ENCODE peak calls at places on chromosome 10, in nine cellular contexts. B is OCI-LY7, E is GM23248, S is neural progenitor cell, Q is PC-3, C is SK-N-SH, L is GM23338, N is HCT116, J is MM.1S. R is an unnamed sample.

GRCh38 chr10:78333362-78334143 is 299.9 kb downstream of the RPS24 start:
- DNase-seq in L (no peak), J (no peak), C (no peak), E (no peak), B (no peak), S (no peak), N (no peak), Q (no peak), R (no peak)

GRCh38 chr10:2037966-2038493 is 300.7 kb upstream of the ADARB2 start:
- DNase-seq in C (no peak), L (no peak), J (no peak), N (no peak), E (no peak), B (no peak), Q (no peak), S (no peak), R (no peak)

GRCh38 chr10:92087750-92088395 is 164.3 kb downstream of the BTAF1 start:
- DNase-seq in L (peak; percentile 94), Q (peak; percentile 89), N (peak; percentile 78), E (peak; percentile 84), J (peak; percentile 94), B (peak; percentile 86), C (peak; percentile 76), S (peak; percentile 85), R (peak; percentile 84)

GRCh38 chr10:94439275-94439861 is 37.0 kb downstream of the TBC1D12 start:
- DNase-seq in N (no peak), B (no peak), Q (no peak), C (no peak), J (no peak), S (no peak), L (peak; percentile 30), E (peak; percentile 40), R (no peak)

GRCh38 chr10:15857001-15857608 is 3.2 kb downstream of the MINDY3 start:
- DNase-seq in B (no peak), L (no peak), J (no peak), C (no peak), N (no peak), Q (peak; percentile 63), E (no peak), S (no peak), R (no peak)

GRCh38 chr10:71065659-71066058 is 146.7 kb upstream of the UNC5B start:
- DNase-seq in C (no peak), N (no peak), J (no peak), E (no peak), Q (no peak), L (no peak), B (no peak), S (no peak), R (no peak)

GRCh38 chr10:75211007-75211735 is 575 bp downstream of the VDAC2 start:
- DNase-seq in J (peak; percentile 64), Q (peak; percentile 73), N (no peak), B (peak; percentile 47), C (peak; percentile 24), S (no peak), E (peak; percentile 92), L (peak; percentile 48), R (peak; percentile 63)

GRCh38 chr10:46555713-46556514 is 544 bp downstream of the GPRIN2 start:
- DNase-seq in S (peak; percentile 82), B (no peak), L (peak; percentile 94), C (no peak), E (no peak), Q (no peak), N (no peak), J (peak; percentile 1), R (peak; percentile 73)

GRCh38 chr10:78856421-78856820 is 212.3 kb upstream of the ZMIZ1 start:
- DNase-seq in B (no peak), C (no peak), E (no peak), S (no peak), Q (no peak), N (no peak), J (no peak), L (no peak), R (no peak)

GRCh38 chr10:132776186-132776585 is 9.8 kb downstream of the NKX6-2 start:
- DNase-seq in S (no peak), E (no peak), B (no peak), C (no peak), Q (no peak), N (no peak), L (no peak), J (no peak), R (no peak)

GRCh38 chr10:17138450-17139062 is 8.9 kb upstream of the CUBN start:
- DNase-seq in L (no peak), J (no peak), Q (no peak), S (no peak), N (no peak), E (no peak), C (no peak), B (no peak), R (no peak)

GRCh38 chr10:31771345-31771831 is 157.2 kb downstream of the ARHGAP12 start:
- DNase-seq in E (peak; percentile 90), N (no peak), L (no peak), B (no peak), Q (no peak), C (no peak), S (no peak), J (no peak), R (peak; percentile 45)

GRCh38 chr10:124619195-124619594 is 125.0 kb downstream of the FAM53B start:
- DNase-seq in B (no peak), S (no peak), C (no peak), N (no peak), L (no peak), J (no peak), E (no peak), Q (no peak), R (no peak)

GRCh38 chr10:129637841-129638240 is 170.8 kb downstream of the MGMT start:
- DNase-seq in C (no peak), J (no peak), B (no peak), L (no peak), S (no peak), N (no peak), Q (no peak), E (no peak), R (no peak)

GRCh38 chr10:19811517-19811916 is 4.7 kb upstream of the PLXDC2 start:
- DNase-seq in N (no peak), J (peak; percentile 21), C (peak; percentile 37), Q (peak; percentile 37), S (peak; percentile 56), E (peak; percentile 55), L (peak; percentile 61), B (no peak), R (peak; percentile 44)

GRCh38 chr10:35890970-35891330 is 248.9 kb upstream of the FZD8 start:
- DNase-seq in N (no peak), E (no peak), C (no peak), L (no peak), S (no peak), B (no peak), Q (peak; percentile 55), J (no peak), R (no peak)

GRCh38 chr10:16999665-17000451 is 129.8 kb downstream of the CUBN start:
- DNase-seq in N (no peak), L (no peak), E (peak; percentile 26), J (no peak), C (no peak), B (no peak), Q (no peak), S (no peak), R (no peak)

GRCh38 chr10:109866168-109866994 is 56.9 kb downstream of the XPNPEP1 start:
- DNase-seq in J (no peak), E (peak; percentile 23), N (peak; percentile 6), L (peak; percentile 52), B (peak; percentile 11), C (peak; percentile 39), S (peak; percentile 60), Q (peak; percentile 9), R (peak; percentile 25)

GRCh38 chr10:43121444-43121843 is 16.8 kb upstream of the CSGALNACT2 start:
- DNase-seq in J (no peak), L (no peak), N (no peak), S (no peak), E (no peak), C (no peak), B (no peak), Q (no peak), R (no peak)

GRCh38 chr10:73439605-73440298 is 6.4 kb upstream of the MSS51 start:
- DNase-seq in S (no peak), E (peak; percentile 90), J (no peak), L (no peak), Q (peak; percentile 84), B (no peak), C (no peak), N (no peak), R (no peak)

GRCh38 chr10:78258303-78259030 is 224.8 kb downstream of the RPS24 start:
- DNase-seq in Q (peak; percentile 62), J (no peak), S (no peak), L (peak; percentile 28), B (peak; percentile 15), E (no peak), C (no peak), N (no peak), R (no peak)

GRCh38 chr10:84267503-84268126 is 22.8 kb downstream of the RGR start:
- DNase-seq in J (no peak), N (peak; percentile 60), S (peak; percentile 67), E (peak; percentile 77), L (peak; percentile 86), Q (peak; percentile 59), C (no peak), B (peak; percentile 46), R (peak; percentile 58)

GRCh38 chr10:133115981-133116380 is 28.3 kb downstream of the ADGRA1 start:
- DNase-seq in Q (no peak), N (no peak), E (no peak), C (no peak), J (no peak), S (no peak), B (no peak), L (no peak), R (no peak)

GRCh38 chr10:11683529-11684320 is 58.5 kb upstream of the ECHDC3 start:
- DNase-seq in J (no peak), E (no peak), B (peak; percentile 66), Q (peak; percentile 1), L (no peak), N (no peak), S (no peak), C (no peak), R (no peak)
- H3K4me2 ChIP-seq in J (peak overlapping the region; percentile 84), E (no peak overlapping the region), B (peak overlapping the region; percentile 79), Q (no peak overlapping the region), L (no peak overlapping the region), N (peak overlapping the region; percentile 85), S (no peak overlapping the region), C (no peak overlapping the region), R (no peak overlapping the region)

GRCh38 chr10:3784510-3785250 is at the start of gene KLF6:
- DNase-seq in L (peak; percentile 37), S (peak; percentile 67), B (peak; percentile 53), Q (no peak), C (peak; percentile 67), N (no peak), J (peak; percentile 49), E (peak; percentile 65), R (peak; percentile 48)
- TF ChIP-seq EZH2phosphoT487 in L (no peak), S (no peak), B (no peak), Q (no peak), C (no peak), N (no peak), J (no peak), E (peak; percentile 26), R (no peak)

GRCh38 chr10:88848499-88848898 is 3.1 kb downstream of the ANKRD22 start:
- DNase-seq in B (no peak), Q (peak; percentile 81), J (no peak), N (peak; percentile 18), C (no peak), L (no peak), E (peak; percentile 83), S (no peak), R (no peak)
- H3K4me2 ChIP-seq in B (no peak overlapping the region), Q (peak overlapping the region; percentile 80), J (no peak overlapping the region), N (peak overlapping the region; percentile 64), C (peak overlapping the region; percentile 4), L (no peak overlapping the region), E (peak overlapping the region; percentile 30), S (no peak overlapping the region), R (no peak overlapping the region)

GRCh38 chr10:118523775-118524174 is 71.7 kb downstream of the PRLHR start:
- DNase-seq in S (no peak), C (no peak), E (peak; percentile 77), J (no peak), L (no peak), N (no peak), Q (peak; percentile 35), B (no peak), R (no peak)
- TF ChIP-seq EZH2phosphoT487 in S (no peak), C (no peak), E (no peak), J (no peak), L (no peak), N (no peak), Q (no peak), B (no peak), R (no peak)

R was measured in hepatocyte.